ENCODE peak calls at places on chromosomes 6 and 20, in eight cellular contexts. P is NB4, N is A549, B is body of pancreas, S is cardiac muscle cell, X is skeletal muscle cell, U is pancreas, T is small intestine. O is an unnamed sample.

GRCh38 chr6:160238786-160239751 is 19.6 kb downstream of the SLC22A2 start:
- DNase-seq in P (peak), N (peak), B (peak), S (no peak), X (no peak), U (no peak), T (peak), O (no peak)

GRCh38 chr6:80638222-80639055 is 532.0 kb downstream of the BCKDHB start:
- DNase-seq in P (peak), N (peak), B (peak), S (peak), X (peak), U (peak), T (peak), O (no peak)

GRCh38 chr6:53432318-53433161 is 83.8 kb upstream of the ELOVL5 start:
- DNase-seq in P (peak), N (peak), B (no peak), S (no peak), X (peak), U (no peak), T (no peak), O (no peak)

GRCh38 chr6:133130863-133131262 is 110.3 kb upstream of the EYA4 start:
- DNase-seq in P (no peak), N (peak), B (peak), S (no peak), X (no peak), U (peak), T (no peak), O (no peak)

GRCh38 chr6:125717120-125717731 is 32.2 kb upstream of the HEY2 start:
- DNase-seq in P (no peak), N (no peak), B (no peak), S (no peak), X (no peak), U (no peak), T (no peak), O (no peak)

GRCh38 chr6:143676437-143677045 is 1.2 kb upstream of the PHACTR2 start:
- DNase-seq in P (no peak), N (no peak), B (no peak), S (no peak), X (no peak), U (no peak), T (no peak), O (no peak)

GRCh38 chr20:36181934-36182603 is 27.5 kb downstream of the EPB41L1 start:
- DNase-seq in P (peak), N (no peak), B (no peak), S (no peak), X (peak), U (no peak), T (no peak), O (no peak)

GRCh38 chr6:159533016-159533415 is 160.0 kb downstream of the SOD2 start:
- DNase-seq in P (no peak), N (no peak), B (no peak), S (no peak), X (no peak), U (no peak), T (no peak), O (no peak)

DNA sequence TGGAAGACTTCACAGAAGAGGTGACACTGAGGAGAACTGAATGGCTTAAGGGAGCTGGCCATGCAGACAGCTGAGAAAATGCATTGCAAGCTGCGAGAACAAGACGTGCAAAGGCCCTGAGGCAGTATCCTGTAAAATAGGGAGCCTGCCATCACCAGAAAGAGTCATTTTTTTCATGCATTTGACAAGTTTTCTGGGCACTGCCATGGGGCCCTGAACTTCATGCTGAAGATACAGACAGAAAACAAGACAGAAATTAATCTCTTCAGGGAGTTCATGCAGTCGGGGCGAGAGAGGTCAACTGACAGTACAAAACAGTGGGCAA is 28.9 kb upstream of the NFATC2 start:
- DNase-seq in P (no peak), N (no peak), B (no peak), S (no peak), X (no peak), U (no peak), T (no peak), O (no peak)
- H3K4me3 ChIP-seq in P (no peak), N (no peak), B (no peak), S (no peak), X (no peak), U (no peak), T (no peak), O (no peak)

GRCh38 chr20:50519036-50519780 is 9.0 kb downstream of the PTPN1 start:
- DNase-seq in P (no peak), N (no peak), B (no peak), S (no peak), X (no peak), U (no peak), T (no peak), O (peak)
- H3K4me3 ChIP-seq in P (no peak), N (no peak), B (no peak), S (no peak), X (no peak), U (no peak), T (no peak), O (peak)

DNA sequence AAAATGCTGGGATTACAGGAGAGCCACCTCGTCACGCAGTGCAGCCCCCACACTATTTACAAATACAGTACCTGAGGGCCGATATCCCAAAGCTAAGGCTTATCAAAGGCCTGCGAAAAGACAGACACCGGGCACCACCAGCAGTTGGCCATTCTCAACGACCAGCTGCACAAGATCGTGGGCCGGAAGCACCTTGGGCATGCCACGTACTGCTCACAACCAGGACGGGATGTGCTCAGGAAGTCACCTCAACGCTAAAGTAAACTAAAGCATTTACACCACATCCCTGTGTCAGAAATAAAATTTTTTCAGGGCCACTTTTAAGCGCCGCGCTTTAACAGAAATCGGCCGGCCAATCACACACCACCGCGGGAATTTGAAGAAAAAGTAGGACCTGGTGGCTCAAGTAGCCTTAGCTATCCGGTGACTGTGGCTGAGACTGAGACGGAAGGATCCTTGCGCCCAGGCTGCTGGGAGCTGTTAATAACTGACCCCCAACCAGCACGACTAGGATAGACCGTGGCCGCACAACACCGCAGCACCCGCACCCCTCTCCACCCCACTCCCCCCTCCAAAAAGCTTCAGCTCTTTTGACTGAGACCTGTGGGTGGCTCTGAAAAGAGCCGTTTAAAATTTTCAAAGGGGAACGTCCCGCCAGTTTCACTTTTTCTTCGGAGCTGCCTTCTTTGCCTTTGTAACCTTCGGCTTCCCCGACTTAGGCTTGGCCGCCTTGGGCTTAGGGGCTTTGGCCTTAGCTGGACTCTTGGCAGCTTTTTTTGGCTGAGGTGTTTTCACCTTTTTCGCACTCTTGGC is 131.2 kb upstream of the BTN3A2 start:
- DNase-seq in P (peak), N (peak), B (peak), S (peak), X (no peak), U (peak), T (peak), O (peak)
- H3K4me3 ChIP-seq in P (peak), N (peak), B (peak), S (peak), X (peak), U (peak), T (peak), O (peak)

GRCh38 chr6:137949686-137950390 is 82.8 kb downstream of the TNFAIP3 start:
- DNase-seq in P (no peak), N (no peak), B (no peak), S (no peak), X (no peak), U (no peak), T (peak), O (no peak)
- H3K4me3 ChIP-seq in P (no peak), N (no peak), B (no peak), S (no peak), X (no peak), U (no peak), T (no peak), O (no peak)

DNA sequence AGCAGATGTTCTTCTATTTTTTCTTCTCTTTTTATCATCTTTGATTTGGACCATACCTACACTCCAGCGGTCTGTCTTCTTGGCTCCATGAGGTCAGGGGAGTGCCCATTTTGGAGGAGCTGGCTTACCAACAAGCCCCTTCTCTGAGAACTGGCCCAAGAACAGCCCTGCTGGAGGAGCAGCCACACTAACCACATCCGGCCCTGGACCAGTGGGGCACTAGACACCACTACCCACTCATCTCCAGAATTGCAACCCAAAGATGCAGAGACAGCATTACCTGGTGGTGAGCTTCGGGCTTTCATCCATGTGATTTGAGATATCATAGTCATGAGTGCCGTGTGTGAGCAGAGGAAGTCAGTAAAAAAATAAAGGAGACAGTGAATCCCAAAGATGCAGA is 599.4 kb upstream of the CDH4 start:
- DNase-seq in P (peak), N (no peak), B (no peak), S (no peak), X (no peak), U (no peak), T (no peak), O (no peak)
- H3K4me3 ChIP-seq in P (no peak), N (no peak), B (no peak), S (no peak), X (no peak), U (no peak), T (no peak), O (no peak)